ENCODE peak calls at places on chromosomes 5 and 9, in nine cellular contexts. D is right atrium auricular region, I is dorsolateral prefrontal cortex, R is nephron progenitor cell, Z is cardiac fibroblast, G is GM12864, N is heart right ventricle, O is tibial nerve, X is uterus. W is an unnamed sample.

GRCh38 chr9:33192493-33193245 is 25.5 kb upstream of the B4GALT1 start:
- DNase-seq in D (no peak), I (no peak), R (no peak), Z (no peak), G (no peak), N (no peak), O (no peak), X (no peak), W (peak)

GRCh38 chr5:141934099-141934844 is 10.6 kb downstream of the DELE1 start:
- DNase-seq in D (peak), I (no peak), R (no peak), Z (no peak), G (no peak), N (peak), O (no peak), X (peak), W (peak)

GRCh38 chr9:104301770-104302169 is 202.3 kb upstream of the OR13F1 start:
- DNase-seq in D (no peak), I (no peak), R (no peak), Z (no peak), G (no peak), N (no peak), O (no peak), X (no peak), W (no peak)

GRCh38 chr9:116156621-116157314 is 3.2 kb downstream of the PAPPA start:
- DNase-seq in D (peak), I (no peak), R (peak), Z (peak), G (no peak), N (peak), O (peak), X (peak), W (peak)

GRCh38 chr5:136242611-136243010 is 49.6 kb upstream of the SMIM32 start:
- DNase-seq in D (no peak), I (no peak), R (no peak), Z (no peak), G (no peak), N (no peak), O (no peak), X (no peak), W (no peak)

GRCh38 chr9:134621558-134622110 is 20.0 kb upstream of the COL5A1 start:
- DNase-seq in D (no peak), I (no peak), R (no peak), Z (no peak), G (no peak), N (no peak), O (no peak), X (no peak), W (no peak)

GRCh38 chr9:77512876-77513275 is 135.2 kb downstream of the GNA14 start:
- DNase-seq in D (no peak), I (no peak), R (no peak), Z (peak), G (no peak), N (no peak), O (no peak), X (no peak), W (no peak)

GRCh38 chr9:111533099-111533785 is 8.3 kb downstream of the ZNF483 start:
- DNase-seq in D (no peak), I (no peak), R (no peak), Z (peak), G (no peak), N (no peak), O (no peak), X (no peak), W (peak)

GRCh38 chr9:121921444-121921843 is 171.7 kb downstream of the TTLL11 start:
- DNase-seq in D (no peak), I (no peak), R (no peak), Z (no peak), G (no peak), N (no peak), O (no peak), X (no peak), W (no peak)

GRCh38 chr5:5221731-5222130 is 81.6 kb downstream of the ADAMTS16 start:
- DNase-seq in D (no peak), I (no peak), R (no peak), Z (no peak), G (no peak), N (no peak), O (no peak), X (no peak), W (peak)

GRCh38 chr5:63564789-63565188 is 397.5 kb downstream of the HTR1A start:
- DNase-seq in D (no peak), I (no peak), R (no peak), Z (no peak), G (no peak), N (no peak), O (no peak), X (no peak), W (no peak)

GRCh38 chr5:150473673-150474358 is 24.3 kb upstream of the RPS14 start:
- DNase-seq in D (no peak), I (no peak), R (no peak), Z (peak), G (no peak), N (no peak), O (no peak), X (no peak), W (peak)
- TF ChIP-seq CTCF in D (no peak), I (no peak), R (no peak), Z (no peak), G (no peak), N (no peak), O (no peak), X (no peak), W (no peak)

GRCh38 chr5:77301447-77301878 is 91.0 kb downstream of the PDE8B start:
- DNase-seq in D (no peak), I (no peak), R (no peak), Z (peak), G (no peak), N (no peak), O (no peak), X (no peak), W (no peak)

GRCh38 chr5:77300457-77300856 is 90.0 kb downstream of the PDE8B start:
- DNase-seq in D (no peak), I (no peak), R (no peak), Z (no peak), G (no peak), N (no peak), O (no peak), X (no peak), W (no peak)

GRCh38 chr5:77302653-77303052 is 92.2 kb downstream of the PDE8B start:
- DNase-seq in D (no peak), I (no peak), R (no peak), Z (no peak), G (no peak), N (no peak), O (no peak), X (no peak), W (no peak)

GRCh38 chr5:77304388-77304787 is 93.9 kb downstream of the PDE8B start:
- DNase-seq in D (no peak), I (no peak), R (no peak), Z (no peak), G (no peak), N (no peak), O (no peak), X (no peak), W (no peak)

GRCh38 chr5:77302247-77302646 is 91.8 kb downstream of the PDE8B start:
- DNase-seq in D (no peak), I (no peak), R (no peak), Z (no peak), G (no peak), N (no peak), O (no peak), X (no peak), W (no peak)
- TF ChIP-seq CTCF in D (no peak), I (no peak), R (no peak), Z (no peak), G (no peak), N (no peak), O (no peak), X (no peak), W (no peak)

DNA sequence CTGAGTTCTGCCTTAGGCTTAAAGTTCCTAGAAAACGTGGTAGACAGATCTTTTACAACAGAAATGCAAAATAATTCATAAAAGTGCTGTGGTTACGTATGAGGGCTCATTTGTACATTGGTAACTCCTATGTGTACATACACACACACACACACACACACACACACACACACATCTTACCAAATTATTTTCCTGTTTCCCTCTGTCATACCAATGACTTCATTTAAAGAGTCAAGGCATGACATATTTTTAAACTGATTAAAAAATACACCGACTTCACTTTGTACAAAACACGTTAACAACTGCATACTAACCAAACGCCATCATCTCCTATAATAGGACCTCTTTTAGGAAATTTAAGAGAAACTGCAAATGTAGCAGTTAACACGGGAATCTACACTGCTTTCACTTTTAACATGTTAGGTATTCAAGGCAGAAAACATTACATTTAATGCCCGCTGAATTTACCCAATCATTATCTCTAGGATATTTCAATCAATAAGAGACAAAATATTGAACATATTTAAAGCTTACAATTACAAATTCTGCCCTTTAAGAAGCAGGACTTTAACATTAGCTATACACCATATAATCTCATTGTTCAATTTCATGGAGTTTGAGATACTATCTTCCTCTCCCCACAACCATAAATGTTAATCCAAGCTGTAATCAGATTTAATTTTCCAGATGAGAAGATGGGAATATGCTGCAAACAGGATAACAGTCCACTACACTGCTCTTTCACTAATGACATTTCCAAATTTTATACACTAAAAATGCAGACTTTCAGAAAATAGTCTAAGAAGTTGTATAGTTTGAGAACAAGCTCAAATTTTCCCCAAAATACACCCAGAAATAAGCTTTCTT is 133.1 kb downstream of the DENND1A start:
- DNase-seq in D (no peak), I (no peak), R (no peak), Z (peak), G (no peak), N (no peak), O (no peak), X (no peak), W (no peak)
- TF ChIP-seq CTCF in D (no peak), I (no peak), R (no peak), Z (no peak), G (no peak), N (no peak), O (no peak), X (no peak), W (no peak)

DNA sequence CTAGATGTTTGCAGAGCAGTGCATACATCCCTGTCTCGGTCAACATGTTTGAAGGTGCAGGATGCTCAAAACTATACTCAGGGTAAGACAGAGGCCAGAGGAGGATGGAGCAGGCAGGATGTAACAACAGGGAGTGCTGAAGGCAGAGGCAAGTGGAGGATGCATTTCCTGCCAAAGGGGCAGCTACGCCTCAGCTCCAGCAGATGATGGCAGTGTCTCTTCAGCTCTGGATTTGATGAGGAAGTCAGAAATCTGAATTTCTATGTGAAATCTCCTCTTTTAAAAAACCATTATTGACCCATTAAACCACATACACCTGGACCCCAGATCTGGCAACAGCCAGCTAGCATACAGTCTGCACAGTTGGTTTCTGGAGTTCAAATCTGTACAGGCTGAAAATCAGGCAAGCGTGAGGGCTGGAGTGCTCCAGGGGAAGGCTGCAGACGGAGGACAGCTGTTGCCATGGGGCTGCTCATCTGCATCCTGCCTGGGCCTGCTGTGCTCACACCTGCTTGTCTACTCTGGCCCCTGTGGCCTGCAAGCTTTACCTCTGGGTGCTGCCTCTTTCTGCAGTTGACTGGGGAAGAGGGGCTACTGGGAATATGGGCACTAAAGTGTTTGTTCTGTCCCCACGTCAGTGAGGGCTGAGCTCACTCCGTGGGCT is 152.9 kb upstream of the SLC28A3 start:
- DNase-seq in D (no peak), I (no peak), R (peak), Z (no peak), G (no peak), N (no peak), O (no peak), X (no peak), W (no peak)
- TF ChIP-seq CTCF in D (no peak), I (no peak), R (no peak), Z (no peak), G (no peak), N (no peak), O (no peak), X (no peak), W (no peak)

GRCh38 chr5:107384256-107384655 is 286.5 kb downstream of the EFNA5 start:
- DNase-seq in D (no peak), I (no peak), R (no peak), Z (no peak), G (no peak), N (no peak), O (no peak), X (no peak), W (no peak)

GRCh38 chr5:107378218-107378899 is 292.4 kb downstream of the EFNA5 start:
- DNase-seq in D (no peak), I (no peak), R (no peak), Z (peak), G (no peak), N (no peak), O (no peak), X (no peak), W (no peak)

GRCh38 chr5:107383414-107383813 is 287.3 kb downstream of the EFNA5 start:
- DNase-seq in D (no peak), I (no peak), R (no peak), Z (peak), G (no peak), N (no peak), O (no peak), X (no peak), W (no peak)

GRCh38 chr5:107380654-107381053 is 290.1 kb downstream of the EFNA5 start:
- DNase-seq in D (no peak), I (no peak), R (no peak), Z (no peak), G (no peak), N (no peak), O (no peak), X (no peak), W (no peak)

DNA sequence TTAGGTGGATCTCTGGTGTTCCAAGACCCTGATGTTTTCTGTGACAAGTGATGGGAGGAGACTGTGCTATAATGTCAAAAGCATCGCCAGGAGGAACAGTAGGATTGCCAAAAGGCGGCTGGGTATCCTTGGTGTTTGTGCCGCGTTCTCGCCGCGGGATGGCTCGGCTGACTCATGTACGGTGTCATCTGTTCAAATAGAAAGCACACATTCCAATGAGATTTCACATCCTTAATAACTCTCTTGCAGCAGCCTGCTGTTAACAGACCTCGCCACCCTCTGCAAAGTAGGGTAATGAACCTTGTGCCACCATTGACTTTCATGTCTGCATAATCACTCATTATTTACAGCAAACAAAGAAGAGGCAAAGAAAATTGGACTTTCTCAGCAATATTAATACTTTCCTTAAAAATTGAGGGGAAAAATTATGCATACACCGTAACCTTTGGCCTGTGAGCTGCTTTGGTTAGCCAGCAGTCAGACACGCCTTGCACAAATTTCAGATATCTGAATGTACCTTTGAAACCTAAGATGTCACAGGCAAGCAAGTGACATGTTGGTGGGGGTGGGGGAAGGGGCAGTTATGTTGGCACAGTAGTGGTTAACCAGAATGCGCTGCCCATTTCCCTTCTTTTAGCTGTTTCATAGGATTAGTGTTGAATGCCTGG is 289.4 kb downstream of the EFNA5 start:
- DNase-seq in D (no peak), I (no peak), R (no peak), Z (peak), G (no peak), N (no peak), O (no peak), X (no peak), W (peak)
- TF ChIP-seq CTCF in D (no peak), I (no peak), R (no peak), Z (no peak), G (no peak), N (no peak), O (no peak), X (no peak), W (no peak)

DNA sequence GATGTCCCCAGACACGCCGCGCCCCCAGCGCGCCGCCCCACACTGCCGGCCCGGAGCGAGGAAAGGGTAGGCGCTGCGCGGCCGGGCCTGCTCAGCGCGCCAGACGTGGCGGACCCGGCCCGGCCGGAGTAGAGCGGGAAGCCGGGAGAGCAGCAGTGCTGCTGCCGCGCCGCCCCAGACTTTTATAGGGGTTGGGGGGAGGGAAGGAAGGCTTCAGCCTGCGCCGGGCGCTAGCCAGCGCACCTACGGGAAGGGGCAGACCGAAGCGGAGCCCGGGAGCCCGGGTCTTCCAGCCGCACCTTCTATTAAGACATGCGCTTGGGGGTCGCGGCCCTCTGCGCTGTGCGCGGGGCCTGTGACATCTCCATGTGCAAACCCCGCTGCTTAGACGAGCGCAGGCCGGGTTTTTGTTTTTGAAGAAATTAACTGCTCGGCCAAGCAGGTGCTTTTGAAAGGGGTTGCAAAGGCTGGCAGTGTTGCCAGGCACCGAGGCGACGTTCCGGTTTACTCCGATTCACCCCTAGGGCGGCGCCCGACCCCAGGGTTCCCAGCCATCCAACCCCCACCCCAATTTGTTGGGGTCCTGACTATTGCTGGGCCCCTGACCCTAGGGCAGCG is 361 bp upstream of the PAX5 start:
- DNase-seq in D (no peak), I (no peak), R (peak), Z (no peak), G (no peak), N (no peak), O (no peak), X (no peak), W (no peak)
- TF ChIP-seq CTCF in D (no peak), I (no peak), R (no peak), Z (no peak), G (peak), N (no peak), O (no peak), X (no peak), W (no peak)

DNA sequence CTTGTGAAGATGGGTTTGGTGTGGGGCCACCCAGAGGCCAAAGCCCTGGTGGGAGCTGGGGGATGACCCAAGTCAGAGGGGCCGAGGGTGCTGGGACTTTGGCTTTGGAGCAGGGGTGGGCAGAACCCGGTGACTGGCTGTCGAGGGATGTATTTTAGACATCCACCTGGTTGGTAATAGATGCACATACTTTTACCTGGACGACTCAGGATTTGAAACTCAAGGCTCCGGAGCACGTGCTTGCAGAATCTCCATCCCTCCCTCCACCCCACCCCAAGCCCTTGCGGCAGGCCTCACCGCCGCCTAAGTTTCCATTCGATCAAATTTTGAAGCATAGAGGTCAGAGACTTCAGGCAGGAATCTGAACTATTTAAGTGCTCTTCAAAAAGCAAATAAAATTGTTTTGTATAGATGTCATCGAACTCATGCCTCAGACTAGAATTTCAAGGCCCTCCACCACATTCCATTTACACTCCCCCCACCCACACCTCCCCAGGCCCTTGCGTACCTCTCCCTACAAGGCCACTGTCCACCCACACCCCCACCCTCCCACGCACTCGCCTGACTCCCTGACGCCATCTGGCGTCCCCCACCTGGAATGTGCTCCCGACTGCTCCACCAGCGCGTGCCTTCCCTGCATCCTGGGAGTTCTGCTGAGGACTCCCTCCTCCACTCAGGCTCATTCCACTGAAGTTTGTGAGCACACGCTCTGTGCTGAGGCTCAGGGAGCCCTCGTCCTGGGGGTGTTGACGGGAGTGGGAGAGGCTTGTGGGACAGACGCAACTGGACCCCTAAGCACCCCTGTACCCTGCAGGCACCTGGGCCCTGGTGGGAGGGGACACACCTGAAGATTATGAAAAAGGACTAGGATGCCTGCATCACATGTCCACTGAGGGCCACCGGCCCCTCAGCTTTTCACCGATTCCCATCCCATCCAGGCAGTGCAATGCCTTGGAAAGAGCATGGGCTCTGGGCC is 56.4 kb upstream of the RPL26L1 start:
- DNase-seq in D (peak), I (peak), R (peak), Z (peak), G (no peak), N (peak), O (peak), X (peak), W (peak)
- TF ChIP-seq CTCF in D (peak), I (peak), R (peak), Z (peak), G (no peak), N (peak), O (peak), X (peak), W (peak)

GRCh38 chr5:81301221-81302015 is at the start of gene ZCCHC9:
- DNase-seq in D (peak), I (peak), R (peak), Z (peak), G (peak), N (peak), O (peak), X (peak), W (peak)
- TF ChIP-seq CTCF in D (no peak), I (peak), R (no peak), Z (peak), G (no peak), N (peak), O (peak), X (peak), W (peak)

DNA sequence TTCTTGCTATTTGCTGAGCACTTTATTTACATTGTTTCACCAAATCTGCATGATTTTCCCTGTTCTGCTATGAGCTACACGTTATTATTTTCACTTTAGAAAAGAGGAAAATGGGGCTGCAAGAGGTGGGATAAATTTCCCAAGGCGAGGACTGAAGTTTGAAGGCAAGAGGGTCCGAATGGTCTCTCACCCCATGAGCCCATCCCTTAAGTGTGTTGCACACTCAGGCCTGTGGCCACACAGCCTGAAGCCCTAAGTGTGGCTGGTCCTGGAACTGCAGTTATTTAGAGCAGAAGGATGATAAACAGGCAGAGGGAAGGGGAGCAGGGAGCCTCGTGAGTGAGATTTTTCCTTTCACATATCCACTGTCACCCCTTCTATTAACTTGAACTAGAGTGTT is 7.8 kb downstream of the PDE8B start:
- DNase-seq in D (no peak), I (no peak), R (no peak), Z (no peak), G (no peak), N (no peak), O (no peak), X (no peak), W (no peak)
- TF ChIP-seq CTCF in D (no peak), I (peak), R (peak), Z (peak), G (peak), N (no peak), O (no peak), X (no peak), W (no peak)

W was measured in fibroblast of the aortic adventitia.